ENCODE peak calls at places on chromosomes 16 and 17, in four cellular contexts. M is HepG2, A is K562, Q is GM12878. T is an unnamed sample.

GRCh38 chr17:27868565-27868964 is 24.6 kb downstream of the LYRM9 start:
- DNase-seq in Q (no peak), M (no peak), A (no peak), T (no peak)

GRCh38 chr16:77669057-77669456 is 53.3 kb upstream of the NUDT7 start:
- DNase-seq in Q (no peak), M (no peak), A (no peak), T (no peak)

GRCh38 chr16:11613381-11614303 is 26.9 kb upstream of the LITAF start:
- DNase-seq in A (peak; percentile 74), Q (no peak), M (peak; percentile 88), T (no peak)

GRCh38 chr17:58310511-58311428 is 17.8 kb downstream of the TSPOAP1 start:
- DNase-seq in M (no peak), Q (no peak), A (no peak), T (no peak)

GRCh38 chr16:13111747-13112146 is 210.3 kb downstream of the SHISA9 start:
- DNase-seq in M (no peak), Q (no peak), A (no peak), T (no peak)

GRCh38 chr17:37527249-37527851 is 37.7 kb downstream of the DUSP14 start:
- DNase-seq in Q (no peak), A (peak; percentile 56), M (peak; percentile 63), T (no peak)

GRCh38 chr17:8123695-8124349 is at the start of gene HES7:
- DNase-seq in A (peak; percentile 19), Q (no peak), M (no peak), T (peak; percentile 79)

GRCh38 chr16:28974007-28974436 is 556 bp upstream of the SPNS1 start:
- DNase-seq in M (peak; percentile 70), Q (no peak), A (peak; percentile 72), T (peak; percentile 78)

GRCh38 chr16:27579086-27579980 is 29.4 kb downstream of the KATNIP start:
- DNase-seq in M (peak; percentile 89), A (no peak), Q (no peak), T (no peak)

GRCh38 chr17:6536053-6536452 is 20.3 kb downstream of the PITPNM3 start:
- DNase-seq in M (no peak), Q (no peak), A (no peak), T (no peak)

GRCh38 chr16:30076276-30076791 is 540 bp downstream of the PPP4C start:
- DNase-seq in Q (no peak), A (no peak), M (no peak), T (no peak)

GRCh38 chr17:17569691-17570090 is 21.8 kb downstream of the PEMT start:
- DNase-seq in A (no peak), Q (no peak), M (no peak), T (no peak)

GRCh38 chr16:68744744-68745280 is 7.7 kb downstream of the CDH1 start:
- DNase-seq in M (peak; percentile 97), Q (no peak), A (no peak), T (peak; percentile 50)

GRCh38 chr17:64772845-64773299 is 110.8 kb upstream of the SMURF2 start:
- DNase-seq in Q (no peak), M (no peak), A (no peak), T (no peak)

GRCh38 chr17:76968707-76969597 is 100.7 kb downstream of the MGAT5B start:
- DNase-seq in Q (no peak), M (no peak), A (peak; percentile 11), T (peak; percentile 96)

GRCh38 chr17:55320594-55321506 is 56.1 kb downstream of the HLF start:
- DNase-seq in Q (no peak), A (no peak), M (no peak), T (no peak)

GRCh38 chr16:22318690-22319358 is 21.6 kb downstream of the POLR3E start:
- DNase-seq in M (peak; percentile 45), Q (no peak), A (peak; percentile 52), T (peak; percentile 81)

GRCh38 chr16:27402569-27402963 is 592 bp downstream of the IL21R start:
- DNase-seq in Q (no peak), A (no peak), M (no peak), T (no peak)

GRCh38 chr16:11155284-11155806 is 100.7 kb downstream of the SOCS1 start:
- DNase-seq in A (peak; percentile 59), M (no peak), Q (no peak), T (no peak)

GRCh38 chr16:60181542-60181941 is 1447.4 kb upstream of the GOT2 start:
- DNase-seq in A (no peak), Q (no peak), M (no peak), T (no peak)

DNA sequence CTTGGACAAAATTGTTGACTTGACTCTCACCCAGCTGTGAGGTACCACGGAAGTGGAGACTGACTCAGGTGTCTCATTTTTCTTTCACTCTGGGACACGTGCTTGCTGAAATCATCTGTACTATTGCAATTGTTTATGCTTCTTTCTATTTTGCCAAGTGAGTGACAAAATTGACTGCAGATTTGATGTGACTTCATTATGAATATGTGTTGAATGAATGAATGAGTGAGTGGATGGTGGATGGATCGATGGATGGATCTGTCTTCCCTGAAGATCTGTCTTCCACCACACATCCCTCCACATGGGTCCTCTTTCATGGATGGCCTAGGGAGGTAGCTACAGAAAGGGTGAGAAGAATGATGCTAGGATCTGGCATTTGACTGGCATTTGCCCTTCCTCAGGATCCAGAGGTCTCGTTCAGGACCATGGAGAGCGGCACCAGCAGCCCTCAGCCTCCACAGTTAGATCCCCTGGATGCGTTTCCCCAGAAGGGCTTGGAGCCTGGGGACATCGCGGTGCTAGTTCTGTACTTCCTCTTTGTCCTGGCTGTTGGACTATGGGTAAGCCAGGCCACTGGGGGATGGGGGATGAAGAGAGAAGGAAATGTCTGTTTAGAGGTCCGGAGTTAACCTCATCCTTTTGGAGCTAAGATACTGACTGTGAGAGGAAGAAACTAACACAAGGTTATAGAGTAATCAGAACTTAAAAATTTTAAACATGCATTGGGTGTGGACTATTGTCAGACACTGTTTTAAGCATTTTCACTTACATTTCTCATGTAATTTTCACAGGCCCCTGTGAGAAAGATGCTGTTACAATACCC is 12.7 kb downstream of the SLC5A11 start:
- DNase-seq in Q (no peak), A (peak; percentile 67), M (peak; percentile 72), T (peak; percentile 81)
- TF ChIP-seq SP1 in Q (no peak), A (no peak), M (no peak), T (no peak)

GRCh38 chr17:9968881-9969280 is 63.8 kb upstream of the RCVRN start:
- DNase-seq in M (no peak), Q (no peak), A (no peak), T (no peak)

GRCh38 chr17:9973689-9974459 is 68.8 kb upstream of the RCVRN start:
- DNase-seq in Q (no peak), A (no peak), M (peak; percentile 11), T (no peak)

GRCh38 chr17:9969301-9969935 is 64.3 kb upstream of the RCVRN start:
- DNase-seq in Q (no peak), M (no peak), A (no peak), T (no peak)

GRCh38 chr17:9974460-9975381 is 69.7 kb upstream of the RCVRN start:
- DNase-seq in A (no peak), M (no peak), Q (no peak), T (no peak)

DNA sequence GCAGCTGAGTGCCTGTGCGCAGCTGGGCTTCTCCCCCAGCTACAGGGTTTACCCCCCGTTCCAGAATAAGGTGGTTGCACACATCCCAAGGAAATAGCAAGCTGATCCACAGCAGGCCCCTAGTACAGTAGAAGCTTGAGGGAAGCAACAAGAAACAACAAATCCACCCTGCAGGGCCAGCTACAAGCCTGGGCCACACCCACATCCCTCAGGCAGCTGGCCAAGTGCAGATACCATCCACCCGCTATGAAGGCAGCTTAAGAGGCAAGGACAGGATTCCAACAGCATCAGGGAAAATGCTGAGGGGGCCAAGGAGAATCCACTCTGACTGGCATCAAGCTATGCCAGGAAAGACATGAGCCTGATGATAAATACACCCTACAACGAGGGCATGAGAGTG is 66.9 kb upstream of the RCVRN start:
- DNase-seq in Q (no peak), A (no peak), M (no peak), T (no peak)
- TF ChIP-seq ETV6 in Q (no peak), A (no peak), M (no peak), T (no peak)

DNA sequence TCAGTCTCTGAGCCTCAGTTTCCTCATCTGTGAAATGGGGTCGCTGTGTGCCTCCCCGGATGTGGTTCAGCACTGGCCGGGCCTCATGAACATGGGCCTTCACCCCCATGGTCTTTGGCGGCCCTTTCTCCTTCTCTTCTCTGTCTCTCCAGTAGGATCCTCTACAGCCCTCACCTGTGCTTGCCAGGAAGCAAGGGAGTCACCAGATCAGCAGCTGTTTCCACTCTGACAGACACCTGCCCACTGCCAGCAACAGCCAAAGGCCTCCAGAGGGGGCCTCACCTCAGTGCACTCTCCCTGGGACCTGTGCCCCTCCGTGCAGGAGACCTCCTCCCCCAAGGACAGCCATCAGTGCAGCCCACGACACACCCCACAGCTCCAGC is 89.4 kb downstream of the C16orf78 start:
- DNase-seq in M (no peak), Q (no peak), A (no peak), T (no peak)
- TF ChIP-seq NR2C2 in M (no peak), Q (no peak), A (no peak), T (no peak)

GRCh38 chr16:58098207-58099096 is 30.7 kb downstream of the CFAP20 start:
- DNase-seq in Q (no peak), M (no peak), A (no peak), T (no peak)
- TF ChIP-seq SP1 in Q (no peak), M (no peak), A (no peak), T (no peak)

T was measured in WTC11.